ENCODE peak calls at places on chromosome 19, in six cellular contexts. One of them, this sample, is unnamed.

GRCh38 chr19:31071157-31071855 is 277.9 kb downstream of the TSHZ3 start:
- DNase-seq in stomach: no peak
- DNase-seq in upper lobe of left lung: no peak
- DNase-seq in transverse colon: peak; percentile 69
- DNase-seq in GM12878: no peak
- DNase-seq in SK-N-SH: no peak
- DNase-seq in this sample: no peak

GRCh38 chr19:48638831-48639381 is 1.7 kb upstream of the DBP start:
- DNase-seq in stomach: no peak
- DNase-seq in upper lobe of left lung: peak; percentile 84
- DNase-seq in transverse colon: peak; percentile 24
- DNase-seq in GM12878: no peak
- DNase-seq in SK-N-SH: peak; percentile 69
- DNase-seq in this sample: no peak

GRCh38 chr19:3687774-3688706 is 12.2 kb downstream of the PIP5K1C start:
- DNase-seq in stomach: peak; percentile 67
- DNase-seq in upper lobe of left lung: peak; percentile 87
- DNase-seq in transverse colon: peak; percentile 54
- DNase-seq in GM12878: no peak
- DNase-seq in SK-N-SH: no peak
- DNase-seq in this sample: no peak

GRCh38 chr19:21022996-21023395 is 2.5 kb downstream of the ZNF430 start:
- DNase-seq in stomach: no peak
- DNase-seq in upper lobe of left lung: no peak
- DNase-seq in transverse colon: no peak
- DNase-seq in GM12878: no peak
- DNase-seq in SK-N-SH: no peak
- DNase-seq in this sample: no peak

GRCh38 chr19:41998246-41999020 is 4.4 kb upstream of the ATP1A3 start:
- DNase-seq in stomach: peak; percentile 29
- DNase-seq in upper lobe of left lung: peak; percentile 88
- DNase-seq in transverse colon: peak; percentile 43
- DNase-seq in GM12878: no peak
- DNase-seq in SK-N-SH: peak; percentile 89
- DNase-seq in this sample: no peak

GRCh38 chr19:8922591-8922990 is 87.6 kb downstream of the MUC16 start:
- DNase-seq in stomach: no peak
- DNase-seq in upper lobe of left lung: peak; percentile 36
- DNase-seq in transverse colon: no peak
- DNase-seq in GM12878: no peak
- DNase-seq in SK-N-SH: no peak
- DNase-seq in this sample: no peak

GRCh38 chr19:21468791-21469190 is 36.6 kb upstream of the ZNF429 start:
- DNase-seq in stomach: no peak
- DNase-seq in upper lobe of left lung: no peak
- DNase-seq in transverse colon: no peak
- DNase-seq in GM12878: no peak
- DNase-seq in SK-N-SH: no peak
- DNase-seq in this sample: no peak

GRCh38 chr19:15563325-15563794 is 51.7 kb upstream of the CYP4F8 start:
- DNase-seq in stomach: peak; percentile 61
- DNase-seq in upper lobe of left lung: peak; percentile 47
- DNase-seq in transverse colon: peak; percentile 54
- DNase-seq in GM12878: no peak
- DNase-seq in SK-N-SH: peak; percentile 34
- DNase-seq in this sample: no peak

GRCh38 chr19:6279620-6279930 is 200 bp downstream of the MLLT1 start:
- DNase-seq in stomach: no peak
- DNase-seq in upper lobe of left lung: no peak
- DNase-seq in transverse colon: no peak
- DNase-seq in GM12878: no peak
- DNase-seq in SK-N-SH: no peak
- DNase-seq in this sample: no peak

GRCh38 chr19:10474962-10475451 is 28.1 kb downstream of the KEAP1 start:
- DNase-seq in stomach: no peak
- DNase-seq in upper lobe of left lung: no peak
- DNase-seq in transverse colon: no peak
- DNase-seq in GM12878: no peak
- DNase-seq in SK-N-SH: peak; percentile 1
- DNase-seq in this sample: no peak

GRCh38 chr19:9156304-9156703 is 16.1 kb downstream of the ZNF317 start:
- DNase-seq in stomach: no peak
- DNase-seq in upper lobe of left lung: no peak
- DNase-seq in transverse colon: no peak
- DNase-seq in GM12878: no peak
- DNase-seq in SK-N-SH: no peak
- DNase-seq in this sample: no peak

GRCh38 chr19:37114001-37114400 is 35.8 kb downstream of the ZNF420 start:
- DNase-seq in stomach: no peak
- DNase-seq in upper lobe of left lung: no peak
- DNase-seq in transverse colon: no peak
- DNase-seq in GM12878: no peak
- DNase-seq in SK-N-SH: no peak
- DNase-seq in this sample: no peak
- H3K9me3 ChIP-seq in stomach: peaks cover 74% of the 10 kb centered on the region
- H3K9me3 ChIP-seq in upper lobe of left lung: peaks cover 94% of the 10 kb centered on the region
- H3K9me3 ChIP-seq in transverse colon: peaks cover 90% of the 10 kb centered on the region
- H3K9me3 ChIP-seq in GM12878: peaks cover 14% of the 10 kb centered on the region
- H3K9me3 ChIP-seq in SK-N-SH: peaks cover 28% of the 10 kb centered on the region
- H3K9me3 ChIP-seq in this sample: peaks cover 93% of the 10 kb centered on the region

GRCh38 chr19:45901432-45901903 is 945 bp downstream of the MYPOP start:
- DNase-seq in stomach: peak; percentile 44
- DNase-seq in upper lobe of left lung: peak; percentile 88
- DNase-seq in transverse colon: peak; percentile 48
- DNase-seq in GM12878: no peak
- DNase-seq in SK-N-SH: peak; percentile 71
- DNase-seq in this sample: no peak

GRCh38 chr19:45899919-45900589 is 2.4 kb downstream of the MYPOP start:
- DNase-seq in stomach: no peak
- DNase-seq in upper lobe of left lung: no peak
- DNase-seq in transverse colon: no peak
- DNase-seq in GM12878: no peak
- DNase-seq in SK-N-SH: no peak
- DNase-seq in this sample: no peak

GRCh38 chr19:45900661-45901431 is 1.6 kb downstream of the MYPOP start:
- DNase-seq in stomach: no peak
- DNase-seq in upper lobe of left lung: no peak
- DNase-seq in transverse colon: no peak
- DNase-seq in GM12878: no peak
- DNase-seq in SK-N-SH: no peak
- DNase-seq in this sample: no peak

GRCh38 chr19:45897413-45897812 is 5.0 kb downstream of the MYPOP start:
- DNase-seq in stomach: no peak
- DNase-seq in upper lobe of left lung: no peak
- DNase-seq in transverse colon: no peak
- DNase-seq in GM12878: no peak
- DNase-seq in SK-N-SH: no peak
- DNase-seq in this sample: no peak

GRCh38 chr19:45899253-45899652 is 3.2 kb downstream of the MYPOP start:
- DNase-seq in stomach: no peak
- DNase-seq in upper lobe of left lung: no peak
- DNase-seq in transverse colon: no peak
- DNase-seq in GM12878: no peak
- DNase-seq in SK-N-SH: no peak
- DNase-seq in this sample: no peak
- TF ChIP-seq POLR2AphosphoS5 in stomach: no peak
- TF ChIP-seq POLR2AphosphoS5 in upper lobe of left lung: no peak
- TF ChIP-seq POLR2AphosphoS5 in transverse colon: no peak
- TF ChIP-seq POLR2AphosphoS5 in GM12878: no peak
- TF ChIP-seq POLR2AphosphoS5 in SK-N-SH: no peak
- TF ChIP-seq POLR2AphosphoS5 in this sample: no peak

GRCh38 chr19:1205114-1206062 is at the start of gene STK11:
- DNase-seq in stomach: peak; percentile 99
- DNase-seq in upper lobe of left lung: peak; percentile 100
- DNase-seq in transverse colon: peak; percentile 99
- DNase-seq in GM12878: peak; percentile 83
- DNase-seq in SK-N-SH: peak; percentile 99
- DNase-seq in this sample: peak; percentile 99
- TF ChIP-seq EP300 in stomach: no peak
- TF ChIP-seq EP300 in upper lobe of left lung: no peak
- TF ChIP-seq EP300 in transverse colon: no peak
- TF ChIP-seq EP300 in GM12878: no peak
- TF ChIP-seq EP300 in SK-N-SH: no peak
- TF ChIP-seq EP300 in this sample: no peak

GRCh38 chr19:51931921-51932320 is 4.6 kb downstream of the ZNF613 start:
- DNase-seq in stomach: no peak
- DNase-seq in upper lobe of left lung: no peak
- DNase-seq in transverse colon: no peak
- DNase-seq in GM12878: no peak
- DNase-seq in SK-N-SH: no peak
- DNase-seq in this sample: no peak
- H3K9me3 ChIP-seq in stomach: no peaks in the 10 kb centered on the region
- H3K9me3 ChIP-seq in upper lobe of left lung: peaks cover 46% of the 10 kb centered on the region
- H3K9me3 ChIP-seq in transverse colon: peaks cover 45% of the 10 kb centered on the region
- H3K9me3 ChIP-seq in GM12878: peaks cover 19% of the 10 kb centered on the region
- H3K9me3 ChIP-seq in SK-N-SH: no peaks in the 10 kb centered on the region
- H3K9me3 ChIP-seq in this sample: peaks cover 15% of the 10 kb centered on the region

DNA sequence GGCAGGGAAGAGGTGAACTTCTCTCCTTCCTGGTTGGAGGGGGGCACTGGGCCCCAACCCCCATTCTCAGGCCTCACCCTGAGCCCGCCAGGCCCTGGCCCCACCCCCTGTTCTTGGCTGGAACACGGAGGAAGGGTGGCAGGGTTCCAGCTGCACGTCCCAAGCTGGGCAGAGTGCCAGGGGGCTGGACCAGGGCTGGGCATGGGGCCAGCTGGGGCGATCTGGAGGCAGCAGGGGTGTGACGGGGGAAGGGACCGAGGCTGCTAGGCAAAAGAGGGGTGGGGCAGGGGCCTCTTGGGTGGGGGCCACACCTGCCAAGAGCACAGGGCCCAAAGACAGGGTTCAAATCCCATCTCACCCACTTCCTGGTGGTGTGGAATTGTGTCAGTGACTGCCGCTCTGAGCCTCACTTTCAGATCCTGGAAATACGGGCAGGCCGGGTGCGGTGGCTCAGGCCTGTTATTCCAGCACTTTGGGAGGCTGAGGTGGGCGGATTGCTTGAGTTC is 2.2 kb downstream of the HIF3A start:
- DNase-seq in stomach: peak; percentile 99
- DNase-seq in upper lobe of left lung: peak; percentile 96
- DNase-seq in transverse colon: peak; percentile 98
- DNase-seq in GM12878: no peak
- DNase-seq in SK-N-SH: peak; percentile 99
- DNase-seq in this sample: peak; percentile 99
- TF ChIP-seq POLR2AphosphoS5 in stomach: peak; percentile 97
- TF ChIP-seq POLR2AphosphoS5 in upper lobe of left lung: peak; percentile 90
- TF ChIP-seq POLR2AphosphoS5 in transverse colon: peak; percentile 86
- TF ChIP-seq POLR2AphosphoS5 in GM12878: no peak
- TF ChIP-seq POLR2AphosphoS5 in SK-N-SH: peak; percentile 40
- TF ChIP-seq POLR2AphosphoS5 in this sample: peak; percentile 96

DNA sequence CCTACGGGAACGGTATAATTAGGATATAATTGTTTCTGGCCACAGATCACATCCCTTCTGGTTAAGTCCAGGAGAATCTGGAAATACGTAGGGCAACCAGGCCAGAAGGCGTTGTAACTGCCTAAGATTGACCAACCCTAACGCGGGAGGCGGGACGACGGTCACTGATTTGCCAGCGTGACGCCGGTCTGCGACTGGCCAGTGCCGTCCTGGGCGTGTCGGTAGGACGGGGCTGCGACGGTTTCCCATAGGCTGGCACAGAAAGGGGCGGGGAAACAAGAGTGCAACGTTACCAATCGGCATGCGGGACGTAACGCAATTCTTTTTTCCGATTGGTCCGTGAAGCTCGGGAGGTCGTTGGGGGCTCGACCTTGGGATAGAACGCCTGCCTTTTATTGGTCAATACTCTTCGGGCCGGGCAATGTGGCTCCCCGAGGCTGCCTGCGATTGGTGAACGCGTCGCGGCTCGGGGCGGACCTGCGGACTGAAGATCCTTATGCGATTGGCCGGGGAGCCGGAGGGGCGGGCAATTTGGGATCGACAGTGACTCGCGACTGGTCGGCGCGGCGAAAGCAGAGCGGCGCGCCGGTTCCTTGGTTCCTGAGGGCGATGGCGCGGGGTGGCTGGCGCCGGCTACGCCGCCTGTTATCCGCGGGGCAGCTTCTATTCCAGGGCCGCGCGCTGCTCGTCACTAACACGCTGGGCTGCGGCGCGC is at the start of gene MPV17L2:
- DNase-seq in stomach: peak; percentile 99
- DNase-seq in upper lobe of left lung: peak; percentile 99
- DNase-seq in transverse colon: peak; percentile 100
- DNase-seq in GM12878: peak; percentile 100
- DNase-seq in SK-N-SH: peak; percentile 93
- DNase-seq in this sample: peak; percentile 100
- TF ChIP-seq EP300 in stomach: no peak
- TF ChIP-seq EP300 in upper lobe of left lung: no peak
- TF ChIP-seq EP300 in transverse colon: no peak
- TF ChIP-seq EP300 in GM12878: peak; percentile 8
- TF ChIP-seq EP300 in SK-N-SH: no peak
- TF ChIP-seq EP300 in this sample: no peak

GRCh38 chr19:53224606-53225005 is 30.1 kb downstream of the ZNF677 start:
- DNase-seq in stomach: no peak
- DNase-seq in upper lobe of left lung: peak; percentile 64
- DNase-seq in transverse colon: no peak
- DNase-seq in GM12878: no peak
- DNase-seq in SK-N-SH: no peak
- DNase-seq in this sample: no peak
- H3K9me3 ChIP-seq in stomach: peaks cover 39% of the 10 kb centered on the region
- H3K9me3 ChIP-seq in upper lobe of left lung: peaks cover 63% of the 10 kb centered on the region
- H3K9me3 ChIP-seq in transverse colon: peaks cover 51% of the 10 kb centered on the region
- H3K9me3 ChIP-seq in GM12878: peaks cover 3% of the 10 kb centered on the region
- H3K9me3 ChIP-seq in SK-N-SH: peaks cover 12% of the 10 kb centered on the region
- H3K9me3 ChIP-seq in this sample: no peaks in the 10 kb centered on the region

GRCh38 chr19:14542721-14543328 is 13.4 kb downstream of the TECR start:
- DNase-seq in stomach: no peak
- DNase-seq in upper lobe of left lung: no peak
- DNase-seq in transverse colon: no peak
- DNase-seq in GM12878: no peak
- DNase-seq in SK-N-SH: peak; percentile 41
- DNase-seq in this sample: no peak
- TF ChIP-seq POLR2AphosphoS5 in stomach: no peak
- TF ChIP-seq POLR2AphosphoS5 in upper lobe of left lung: no peak
- TF ChIP-seq POLR2AphosphoS5 in transverse colon: no peak
- TF ChIP-seq POLR2AphosphoS5 in GM12878: no peak
- TF ChIP-seq POLR2AphosphoS5 in SK-N-SH: no peak
- TF ChIP-seq POLR2AphosphoS5 in this sample: no peak

DNA sequence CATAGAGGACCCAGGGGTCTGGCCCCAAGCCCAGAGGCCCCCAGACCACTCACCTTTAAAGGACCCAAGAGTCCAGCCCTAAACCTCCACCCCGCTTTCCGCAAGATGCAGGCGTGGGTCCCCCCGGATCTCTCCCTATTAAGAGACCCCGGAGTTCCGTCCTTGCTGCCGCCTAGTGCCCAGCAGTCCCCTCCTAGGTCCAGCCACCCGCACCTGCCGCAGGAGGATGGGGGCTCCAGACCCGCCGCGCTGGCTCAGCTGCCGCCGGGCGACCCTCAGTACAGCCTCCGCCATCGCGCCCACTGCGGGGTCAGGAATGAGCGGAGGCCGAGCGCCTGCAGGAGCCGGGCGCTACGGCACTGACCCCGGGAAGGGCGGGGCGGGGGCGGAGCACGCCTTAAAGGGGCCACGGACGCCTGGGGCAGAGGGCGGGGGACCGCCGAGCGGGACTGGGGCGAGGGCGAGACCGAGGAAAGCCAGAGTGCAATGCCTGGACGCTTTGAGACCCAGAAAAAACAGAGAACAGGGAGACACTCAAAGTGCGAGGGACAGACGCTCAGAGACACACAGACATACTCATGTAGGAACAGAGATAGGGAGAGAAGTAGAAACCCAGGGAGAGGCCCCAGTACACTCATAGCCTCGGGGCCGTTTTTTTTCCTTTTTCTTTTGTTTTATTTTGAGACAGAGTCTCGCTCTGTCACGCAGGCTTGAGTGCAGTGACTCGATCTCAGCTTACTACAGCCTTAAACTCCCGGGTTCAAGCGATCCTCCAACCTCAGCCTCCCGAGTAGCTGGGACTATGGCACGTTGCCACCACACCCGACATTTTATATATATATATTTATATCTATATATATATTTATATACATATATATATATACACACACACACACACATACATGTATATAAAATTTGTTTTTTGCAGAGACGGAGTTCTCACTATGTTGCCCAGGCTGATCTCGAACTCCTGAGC is at the start of gene ETHE1:
- DNase-seq in stomach: peak; percentile 84
- DNase-seq in upper lobe of left lung: peak; percentile 97
- DNase-seq in transverse colon: peak; percentile 92
- DNase-seq in GM12878: no peak
- DNase-seq in SK-N-SH: peak; percentile 92
- DNase-seq in this sample: no peak
- TF ChIP-seq EP300 in stomach: no peak
- TF ChIP-seq EP300 in upper lobe of left lung: no peak
- TF ChIP-seq EP300 in transverse colon: no peak
- TF ChIP-seq EP300 in GM12878: no peak
- TF ChIP-seq EP300 in SK-N-SH: no peak
- TF ChIP-seq EP300 in this sample: no peak

This sample was measured in esophagus muscularis mucosa.